ENCODE peak calls at places on chromosomes 11 and 22, in six cellular contexts. J is HepG2, Z is IMR-90, R is GM12878, A is A549, D is K562. G is an unnamed sample.

GRCh38 chr11:111582881-111583280 is 19.4 kb upstream of the SIK2 start:
- DNase-seq in J (no peak), Z (peak; percentile 74), R (no peak), A (no peak), D (no peak), G (no peak)

GRCh38 chr11:70608568-70609314 is 210.4 kb downstream of the CTTN start:
- DNase-seq in R (no peak), J (no peak), A (no peak), Z (peak; percentile 49), D (no peak), G (no peak)

GRCh38 chr11:130023204-130023603 is 20.6 kb upstream of the PRDM10 start:
- DNase-seq in Z (peak; percentile 48), R (peak; percentile 88), D (no peak), J (peak; percentile 71), A (no peak), G (no peak)

GRCh38 chr22:22395230-22395629 is 113.3 kb downstream of the ZNF280B start:
- DNase-seq in R (no peak), D (peak; percentile 15), Z (no peak), A (no peak), J (no peak), G (no peak)

GRCh38 chr11:121717296-121717695 is 264.5 kb upstream of the SORL1-AS1 start:
- DNase-seq in R (no peak), Z (no peak), D (no peak), J (no peak), A (no peak), G (no peak)

GRCh38 chr11:12285811-12286222 is 91.6 kb upstream of the PARVA start:
- DNase-seq in R (no peak), D (no peak), A (no peak), J (no peak), Z (peak; percentile 45), G (no peak)

GRCh38 chr11:92667446-92668165 is 301.8 kb upstream of the MTNR1B start:
- DNase-seq in D (no peak), Z (no peak), R (no peak), J (no peak), A (no peak), G (no peak)

GRCh38 chr22:49664371-49664881 is 163.2 kb downstream of the BRD1 start:
- DNase-seq in J (no peak), Z (no peak), R (no peak), A (no peak), D (no peak), G (no peak)

GRCh38 chr11:96967616-96968015 is 577.8 kb downstream of the JRKL start:
- DNase-seq in J (no peak), D (no peak), Z (no peak), A (no peak), R (no peak), G (no peak)

GRCh38 chr22:42432020-42432596 is at the start of gene NFAM1:
- DNase-seq in A (no peak), R (no peak), J (no peak), Z (no peak), D (no peak), G (no peak)

GRCh38 chr11:34941688-34942087 is 25.3 kb downstream of the PDHX start:
- DNase-seq in D (no peak), J (no peak), A (no peak), Z (no peak), R (no peak), G (no peak)

GRCh38 chr22:32754413-32755041 is 47.0 kb upstream of the TIMP3 start:
- DNase-seq in A (peak; percentile 33), R (no peak), D (no peak), Z (peak; percentile 65), J (peak; percentile 83), G (no peak)

GRCh38 chr11:38043060-38043459 is 1445.0 kb upstream of the RAG2 start:
- DNase-seq in D (no peak), Z (no peak), R (no peak), J (no peak), A (no peak), G (no peak)

GRCh38 chr11:66258473-66258893 is 10.0 kb upstream of the RAB1B start:
- DNase-seq in A (no peak), D (no peak), Z (no peak), R (no peak), J (no peak), G (no peak)

GRCh38 chr11:116694815-116695590 is 77.8 kb downstream of the BUD13 start:
- DNase-seq in Z (no peak), J (no peak), A (no peak), R (no peak), D (no peak), G (no peak)

GRCh38 chr11:2813141-2813908 is 72.2 kb downstream of the CDKN1C start:
- DNase-seq in J (peak; percentile 35), D (no peak), Z (peak; percentile 90), R (no peak), A (no peak), G (no peak)

GRCh38 chr22:38554281-38554680 is 15.7 kb downstream of the DMC1 start:
- DNase-seq in Z (peak; percentile 83), D (no peak), R (no peak), A (no peak), J (no peak), G (no peak)
- TF ChIP-seq BHLHE40 in Z (no peak), D (no peak), R (no peak), A (no peak), J (no peak), G (no peak)

GRCh38 chr22:38034278-38034882 is 22.8 kb upstream of the PICK1 start:
- DNase-seq in R (peak; percentile 15), A (peak; percentile 82), J (peak; percentile 50), D (peak; percentile 81), Z (peak; percentile 91), G (peak; percentile 63)
- TF ChIP-seq BHLHE40 in R (no peak), A (no peak), J (no peak), D (no peak), Z (peak; percentile 17), G (no peak)

GRCh38 chr11:7088921-7089320 is at the start of gene RBMXL2:
- DNase-seq in J (no peak), R (no peak), Z (no peak), D (no peak), A (no peak), G (no peak)
- TF ChIP-seq BHLHE40 in J (no peak), R (no peak), Z (no peak), D (no peak), A (no peak), G (no peak)

GRCh38 chr11:126467046-126467370 is 111.5 kb downstream of the ST3GAL4 start:
- DNase-seq in Z (no peak), R (no peak), D (no peak), J (no peak), A (no peak), G (no peak)

GRCh38 chr11:126462422-126462821 is 106.9 kb downstream of the ST3GAL4 start:
- DNase-seq in R (no peak), Z (no peak), D (no peak), J (no peak), A (no peak), G (no peak)

GRCh38 chr11:126466288-126467045 is 111.0 kb downstream of the ST3GAL4 start:
- DNase-seq in R (no peak), Z (no peak), D (no peak), J (no peak), A (no peak), G (no peak)

GRCh38 chr11:126465573-126466287 is 110.2 kb downstream of the ST3GAL4 start:
- DNase-seq in D (no peak), A (no peak), J (no peak), R (peak; percentile 53), Z (no peak), G (no peak)

GRCh38 chr11:126464796-126465195 is 109.3 kb downstream of the ST3GAL4 start:
- DNase-seq in Z (no peak), R (no peak), J (no peak), D (no peak), A (no peak), G (no peak)
- TF ChIP-seq BHLHE40 in Z (no peak), R (no peak), J (no peak), D (no peak), A (no peak), G (no peak)